ENCODE peak calls at places on chromosome 10, in eight cellular contexts. L is K562, G is uterus, U is right lobe of liver, X is Calu3, C is suprapubic skin, D is Caco-2, Z is mesothelial cell of epicardium. P is an unnamed sample.

GRCh38 chr10:26359670-26360069 is 78.5 kb upstream of the APBB1IP start:
- DNase-seq in U (no peak), D (no peak), X (no peak), C (no peak), L (no peak), G (no peak), Z (no peak), P (no peak)

GRCh38 chr10:26251925-26252324 is 35.4 kb downstream of the GAD2 start:
- DNase-seq in G (no peak), Z (no peak), C (no peak), X (no peak), L (no peak), U (no peak), D (no peak), P (no peak)

GRCh38 chr10:89062861-89063260 is 72.3 kb downstream of the FAS start:
- DNase-seq in C (no peak), D (no peak), G (no peak), X (no peak), U (peak), L (no peak), Z (no peak), P (no peak)

GRCh38 chr10:78458983-78459638 is 425.4 kb downstream of the RPS24 start:
- DNase-seq in L (peak), U (peak), D (peak), G (peak), Z (no peak), X (peak), C (peak), P (peak)

GRCh38 chr10:22002531-22003110 is 909 bp downstream of the DNAJC1 start:
- DNase-seq in L (no peak), C (no peak), X (peak), Z (no peak), U (no peak), G (no peak), D (peak), P (peak)

GRCh38 chr10:60123172-60123571 is 216.8 kb upstream of the CCDC6 start:
- DNase-seq in X (peak), U (no peak), L (no peak), C (no peak), Z (no peak), D (no peak), G (peak), P (peak)

GRCh38 chr10:74799840-74800239 is 26.6 kb upstream of the KAT6B start:
- DNase-seq in D (no peak), L (no peak), U (no peak), X (no peak), C (no peak), G (no peak), Z (no peak), P (peak)

GRCh38 chr10:5515948-5516761 is 8.6 kb upstream of the CALML3 start:
- DNase-seq in L (no peak), U (no peak), C (no peak), G (no peak), D (peak), X (no peak), Z (no peak), P (no peak)

GRCh38 chr10:88918506-88918905 is 34.1 kb downstream of the ACTA2 start:
- DNase-seq in C (no peak), L (no peak), G (no peak), D (no peak), X (no peak), Z (no peak), U (no peak), P (no peak)

GRCh38 chr10:42970451-42971250 is 106.2 kb upstream of the RET start:
- DNase-seq in C (peak), U (no peak), L (no peak), G (no peak), D (no peak), X (no peak), Z (peak), P (no peak)

DNA sequence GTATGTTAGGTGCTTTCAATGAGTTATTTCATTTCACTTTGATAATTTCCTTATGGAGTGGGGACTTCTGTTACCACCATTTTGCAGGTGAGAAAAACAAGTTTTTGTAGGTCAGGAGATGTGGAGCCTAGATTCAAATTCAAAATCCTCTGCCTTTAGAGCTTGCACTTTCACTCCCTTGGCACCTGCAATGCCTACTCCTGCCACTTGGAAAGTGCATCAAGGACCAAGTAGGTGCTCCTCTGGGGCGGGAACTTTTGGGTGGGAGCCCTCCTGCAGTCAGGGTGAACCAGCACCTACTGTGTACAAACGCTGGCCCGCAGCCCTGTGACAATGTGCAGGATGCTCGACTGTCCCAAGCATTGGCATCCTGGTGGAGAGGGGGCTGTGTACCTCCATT is 199.0 kb downstream of the EMX2 start:
- DNase-seq in G (no peak), U (no peak), Z (no peak), C (no peak), X (no peak), D (no peak), L (no peak), P (no peak)
- TF ChIP-seq CTCF in G (no peak), U (no peak), Z (peak), C (no peak), X (peak), D (peak), L (no peak), P (peak)

GRCh38 chr10:84204610-84205009 is 10.3 kb downstream of the CDHR1 start:
- DNase-seq in D (no peak), G (no peak), X (no peak), L (no peak), U (no peak), Z (no peak), C (peak), P (no peak)

GRCh38 chr10:84205049-84205852 is 10.9 kb downstream of the CDHR1 start:
- DNase-seq in C (peak), U (no peak), L (peak), X (peak), Z (no peak), G (no peak), D (peak), P (peak)

GRCh38 chr10:84205853-84206513 is 11.6 kb downstream of the CDHR1 start:
- DNase-seq in Z (no peak), X (no peak), G (no peak), L (no peak), C (no peak), D (no peak), U (no peak), P (no peak)

GRCh38 chr10:84202349-84202748 is 8.0 kb downstream of the CDHR1 start:
- DNase-seq in G (no peak), L (no peak), U (no peak), C (peak), D (no peak), X (no peak), Z (no peak), P (no peak)

GRCh38 chr10:84204122-84204521 is 9.8 kb downstream of the CDHR1 start:
- DNase-seq in U (no peak), L (peak), X (no peak), D (no peak), C (no peak), Z (no peak), G (no peak), P (no peak)
- TF ChIP-seq CTCF in U (peak), L (peak), X (no peak), D (peak), C (no peak), Z (no peak), G (no peak), P (peak)

DNA sequence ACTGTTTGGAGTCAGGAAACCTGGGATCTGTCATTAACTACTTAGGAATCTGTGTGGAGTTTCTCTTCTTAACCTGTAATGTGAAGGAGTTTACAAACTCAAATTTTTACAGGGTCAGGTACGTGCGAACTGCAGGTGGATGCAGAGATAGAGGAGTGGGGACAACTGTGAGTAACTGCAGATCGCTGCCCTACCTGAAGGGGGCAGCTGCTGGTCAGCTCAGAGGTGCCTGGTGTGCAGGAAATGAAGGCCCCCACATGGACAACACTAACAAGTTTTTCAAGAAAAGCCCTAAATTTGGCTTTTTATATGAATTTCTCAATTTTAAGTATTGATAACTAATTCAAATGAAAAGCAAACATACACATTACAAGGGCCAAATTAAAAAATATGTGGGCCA is 380.0 kb downstream of the REEP3 start:
- DNase-seq in X (peak), C (no peak), G (no peak), U (no peak), L (peak), Z (no peak), D (peak), P (no peak)
- TF ChIP-seq CTCF in X (peak), C (no peak), G (no peak), U (peak), L (peak), Z (peak), D (peak), P (peak)

GRCh38 chr10:62395892-62396291 is 21.7 kb downstream of the ZNF365 start:
- DNase-seq in Z (no peak), X (no peak), C (no peak), G (no peak), L (no peak), D (no peak), U (no peak), P (no peak)
- TF ChIP-seq CTCF in Z (no peak), X (no peak), C (no peak), G (no peak), L (no peak), D (no peak), U (no peak), P (no peak)

DNA sequence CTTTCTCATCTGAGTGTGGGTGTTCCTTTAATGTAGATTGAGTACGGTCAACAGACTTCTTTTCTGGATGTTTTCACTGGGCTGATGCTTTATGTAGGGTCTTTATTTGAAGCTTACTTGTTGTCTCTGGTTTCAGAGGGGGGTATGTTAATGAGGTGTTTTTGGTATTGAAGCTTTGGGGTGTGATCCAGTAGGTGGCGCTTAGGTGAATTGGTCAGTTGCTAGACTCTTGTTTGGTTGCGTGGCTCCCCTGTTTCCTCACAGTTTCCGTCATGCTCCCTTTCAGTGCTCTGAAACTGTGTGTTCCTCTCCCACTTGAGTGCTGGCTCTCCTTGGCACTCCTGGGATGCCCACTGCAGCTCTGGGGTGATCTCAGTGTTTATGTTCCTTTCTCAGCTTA is 80.8 kb downstream of the FANK1 start:
- DNase-seq in G (no peak), D (no peak), L (peak), Z (no peak), C (no peak), U (no peak), X (no peak), P (no peak)
- TF ChIP-seq CTCF in G (no peak), D (no peak), L (peak), Z (no peak), C (no peak), U (peak), X (no peak), P (no peak)

DNA sequence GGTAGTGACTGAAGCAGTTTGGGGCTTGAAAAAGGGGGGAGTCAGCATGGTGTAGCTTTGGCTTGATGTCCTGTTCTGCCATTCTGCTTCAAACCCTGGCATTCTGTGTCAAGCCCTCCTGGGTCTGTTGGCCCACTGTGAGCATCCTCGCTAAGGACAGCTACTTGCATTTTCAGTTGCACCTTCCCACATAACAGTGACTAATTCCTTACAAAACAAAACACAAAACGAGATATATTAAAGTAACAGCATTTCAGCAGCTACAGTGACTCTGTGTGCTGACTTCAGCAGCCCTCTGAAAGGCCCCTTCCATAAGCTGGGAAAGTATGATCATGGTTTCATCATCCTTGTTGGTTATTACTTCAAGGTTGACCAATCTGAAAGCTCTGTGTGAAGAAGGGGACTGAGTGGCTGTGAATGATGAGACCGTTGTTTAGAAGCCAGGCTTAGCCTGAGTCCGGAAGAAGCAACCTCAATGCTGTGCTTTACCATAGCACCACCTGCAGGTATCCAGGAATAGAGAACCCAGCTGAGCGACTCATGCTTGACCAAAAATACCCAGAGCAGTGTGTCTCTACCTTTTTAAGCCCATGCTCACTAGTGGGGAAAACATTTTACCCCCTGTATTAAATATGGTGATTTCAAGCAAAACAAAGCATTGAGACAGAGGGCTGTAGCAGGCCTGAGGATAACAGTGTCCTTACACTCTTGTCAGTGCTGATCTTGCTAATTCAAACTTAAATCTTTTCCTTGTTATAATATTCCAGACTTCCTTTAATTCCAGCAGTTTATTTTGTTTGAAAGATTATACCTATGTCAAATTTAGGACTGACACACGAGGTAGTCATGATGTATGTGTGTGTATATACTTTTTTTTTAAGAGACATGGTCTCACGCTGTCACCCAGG is 42.6 kb upstream of the CC2D2B start:
- DNase-seq in U (no peak), L (peak), Z (no peak), D (peak), C (peak), G (peak), X (peak), P (peak)
- TF ChIP-seq CTCF in U (peak), L (peak), Z (no peak), D (peak), C (peak), G (peak), X (peak), P (peak)

GRCh38 chr10:125629758-125630376 is 53.1 kb downstream of the TEX36 start:
- DNase-seq in Z (no peak), G (no peak), D (peak), C (no peak), X (peak), L (peak), U (no peak), P (peak)
- TF ChIP-seq CTCF in Z (peak), G (no peak), D (peak), C (no peak), X (no peak), L (peak), U (peak), P (peak)

GRCh38 chr10:116440330-116441030 is 12.8 kb downstream of the PNLIPRP3 start:
- DNase-seq in U (no peak), C (no peak), D (no peak), G (no peak), L (no peak), X (no peak), Z (no peak), P (no peak)

DNA sequence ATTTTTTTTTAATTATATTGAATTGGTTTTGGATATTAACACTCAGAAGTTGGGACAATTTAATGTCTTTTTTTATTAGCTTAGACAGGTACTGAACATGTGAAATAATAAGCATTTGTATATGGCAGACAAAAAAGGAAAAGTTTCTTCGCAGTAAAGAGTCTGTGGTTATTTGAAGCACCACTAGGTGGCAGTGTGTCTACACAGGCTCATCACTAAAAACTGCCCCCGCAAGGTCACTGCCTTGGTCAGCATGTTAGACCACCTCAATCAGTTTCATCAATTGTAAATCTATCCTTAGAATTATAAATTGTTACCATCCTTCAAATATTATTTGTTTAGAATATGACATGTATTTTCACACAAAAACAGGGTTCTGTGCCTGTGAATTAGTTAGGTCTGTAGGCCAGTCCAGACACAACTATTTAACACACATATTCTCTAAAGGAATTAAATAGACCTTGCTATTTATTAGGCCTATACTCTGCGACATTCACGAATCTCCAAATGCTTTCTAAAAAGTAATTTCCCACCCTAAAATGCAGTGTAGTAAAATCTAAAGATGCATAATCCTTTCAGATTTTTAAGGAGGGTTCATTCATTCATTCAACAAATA is 17.0 kb downstream of the PNLIPRP3 start:
- DNase-seq in G (no peak), U (no peak), D (peak), C (no peak), L (peak), X (peak), Z (no peak), P (peak)
- TF ChIP-seq CTCF in G (peak), U (peak), D (peak), C (peak), L (peak), X (peak), Z (peak), P (peak)

DNA sequence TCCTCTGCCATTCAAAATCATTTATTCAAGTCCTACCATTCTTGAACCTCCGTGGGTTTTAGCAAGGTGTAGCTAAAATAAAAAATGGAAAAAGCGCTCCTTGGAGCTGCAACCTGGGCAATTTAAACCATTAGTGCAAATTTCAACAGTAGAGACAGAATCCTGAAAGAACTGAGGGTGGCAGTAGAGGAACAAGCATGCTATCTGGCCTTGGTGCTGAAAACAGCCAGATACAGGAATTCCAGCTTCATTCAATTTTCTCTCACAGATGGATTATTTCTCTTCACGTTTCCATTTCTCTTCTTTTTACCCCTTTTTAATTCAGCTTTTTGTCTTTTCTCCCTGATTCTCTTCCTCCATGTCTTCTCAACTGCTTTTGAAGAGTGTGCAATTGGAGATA is 77.7 kb downstream of the OTUD1 start:
- DNase-seq in L (no peak), X (peak), Z (no peak), G (no peak), C (no peak), D (peak), U (no peak), P (peak)
- TF ChIP-seq CTCF in L (peak), X (peak), Z (no peak), G (peak), C (no peak), D (peak), U (peak), P (peak)